ENCODE peak calls at places on chromosome 21, in ten cellular contexts. G, F, N, J, E, B, T, Y, P and C are unnamed samples.

GRCh38 chr21:15034126-15034848 is 30.5 kb downstream of the NRIP1 start:
- DNase-seq in T (no peak), B (peak; percentile 12), F (no peak), N (peak; percentile 25), Y (no peak), P (no peak), G (no peak), E (no peak), J (no peak), C (no peak)

GRCh38 chr21:41247561-41247968 is 69.0 kb upstream of the FAM3B start:
- DNase-seq in J (peak; percentile 78), B (no peak), F (no peak), P (no peak), E (peak; percentile 48), G (peak; percentile 45), T (no peak), Y (no peak), N (no peak), C (no peak)

GRCh38 chr21:44320847-44321246 is 18.3 kb downstream of the CFAP410 start:
- DNase-seq in J (no peak), P (no peak), Y (no peak), G (no peak), B (no peak), F (no peak), E (no peak), T (no peak), N (no peak), C (no peak)

GRCh38 chr21:45894107-45894810 is 87.3 kb upstream of the COL6A1 start:
- DNase-seq in G (peak; percentile 46), B (no peak), E (peak; percentile 66), J (no peak), Y (no peak), F (no peak), T (no peak), P (no peak), N (peak; percentile 42), C (no peak)

GRCh38 chr21:32372755-32373154 is 20.1 kb downstream of the URB1 start:
- DNase-seq in J (no peak), B (no peak), E (no peak), P (no peak), G (no peak), Y (no peak), T (no peak), F (no peak), N (no peak), C (no peak)

GRCh38 chr21:14453339-14453738 is 70.4 kb upstream of the HSPA13 start:
- DNase-seq in Y (no peak), G (no peak), B (no peak), T (no peak), F (no peak), N (no peak), P (no peak), J (no peak), E (no peak), C (no peak)

GRCh38 chr21:13937236-13937635 is 273.5 kb downstream of the LIPI start:
- DNase-seq in B (no peak), J (no peak), Y (no peak), P (no peak), T (no peak), G (no peak), F (no peak), E (no peak), N (no peak), C (no peak)

GRCh38 chr21:46356005-46356338 is 32.0 kb downstream of the PCNT start:
- DNase-seq in N (no peak), F (no peak), T (no peak), G (no peak), B (no peak), Y (no peak), P (no peak), J (no peak), E (no peak), C (no peak)

GRCh38 chr21:32021319-32022027 is 148.7 kb downstream of the HUNK start:
- DNase-seq in B (no peak), E (peak; percentile 70), N (no peak), Y (no peak), T (no peak), F (no peak), P (no peak), J (no peak), G (peak; percentile 78), C (no peak)

GRCh38 chr21:25464275-25464674 is 143.0 kb downstream of the MRPL39 start:
- DNase-seq in E (no peak), P (no peak), B (no peak), N (no peak), Y (no peak), F (no peak), G (no peak), J (no peak), T (no peak), C (no peak)

GRCh38 chr21:31447477-31447876 is 103.4 kb upstream of the TIAM1 start:
- DNase-seq in T (no peak), J (no peak), F (no peak), E (peak; percentile 52), N (no peak), P (no peak), G (no peak), B (no peak), Y (no peak), C (no peak)

GRCh38 chr21:46298083-46298412 is 11.9 kb downstream of the YBEY start:
- DNase-seq in J (no peak), B (no peak), G (no peak), T (no peak), N (no peak), P (no peak), Y (no peak), E (no peak), F (no peak), C (no peak)

GRCh38 chr21:31352841-31353240 is 8.8 kb upstream of the TIAM1 start:
- DNase-seq in B (no peak), N (no peak), G (no peak), E (no peak), J (no peak), T (no peak), P (no peak), F (no peak), Y (no peak), C (no peak)

GRCh38 chr21:32499249-32500055 is 85.9 kb downstream of the TCP10L start:
- DNase-seq in N (peak; percentile 46), P (no peak), E (no peak), T (no peak), B (no peak), J (no peak), Y (no peak), F (no peak), G (peak; percentile 68), C (no peak)

DNA sequence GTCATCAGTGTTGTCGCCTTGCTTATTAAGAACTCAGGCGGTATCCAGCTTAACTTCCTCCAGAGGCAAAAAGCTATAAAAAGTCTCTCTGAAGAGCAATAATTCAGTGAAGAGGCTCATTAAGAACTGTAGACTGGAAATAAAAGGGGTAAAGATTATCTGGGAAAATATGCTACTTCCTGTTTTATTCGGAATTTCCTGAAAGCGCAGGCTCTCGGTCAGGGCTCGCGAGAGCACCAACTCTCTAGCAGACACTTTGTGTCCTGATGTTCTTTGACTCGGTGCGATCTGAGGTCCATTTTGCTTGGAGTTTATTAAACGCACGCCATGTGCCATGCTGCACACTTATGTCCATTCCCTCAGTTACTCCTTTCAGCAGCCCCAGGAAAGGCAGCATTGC is 70.4 kb downstream of the MRPS6 start:
- DNase-seq in Y (no peak), P (no peak), B (no peak), F (no peak), E (no peak), J (no peak), T (no peak), N (no peak), G (no peak), C (no peak)
- TF ChIP-seq CTCF in Y (no peak), P (no peak), B (no peak), F (no peak), E (no peak), J (no peak), T (no peak), N (no peak), G (no peak), C (no peak)

DNA sequence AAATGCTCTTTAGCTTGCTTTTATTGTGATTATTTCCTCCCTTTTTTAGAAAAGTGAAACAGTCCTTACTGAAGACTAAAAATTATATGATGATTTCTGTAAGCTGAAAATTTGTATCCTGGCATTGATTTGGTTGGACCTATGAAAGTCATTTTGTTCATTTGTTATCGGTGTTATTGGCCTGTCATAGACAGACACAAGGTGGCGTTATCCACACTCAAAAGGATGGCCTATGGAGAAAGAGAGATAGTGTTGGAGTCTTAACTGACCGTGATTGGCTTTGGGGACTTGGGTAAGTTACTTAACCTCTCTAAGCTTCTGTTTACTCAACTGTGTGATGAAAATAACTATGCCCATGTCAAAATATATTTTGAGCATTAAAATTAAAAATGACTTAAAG is 203.6 kb upstream of the CHODL start:
- DNase-seq in G (no peak), Y (peak; percentile 29), F (no peak), E (peak; percentile 60), N (peak; percentile 56), P (no peak), T (peak; percentile 15), B (no peak), J (no peak), C (no peak)
- TF ChIP-seq CTCF in G (peak; percentile 57), Y (no peak), F (no peak), E (no peak), N (peak; percentile 14), P (no peak), T (no peak), B (no peak), J (peak; percentile 21), C (no peak)

GRCh38 chr21:21373969-21374368 is 375.8 kb downstream of the NCAM2 start:
- DNase-seq in G (no peak), P (no peak), T (no peak), F (no peak), Y (no peak), N (no peak), E (no peak), J (no peak), B (no peak), C (no peak)
- TF ChIP-seq CTCF in G (peak; percentile 9), P (no peak), T (no peak), F (no peak), Y (no peak), N (peak; percentile 31), E (no peak), J (peak; percentile 16), B (peak; percentile 35), C (no peak)

DNA sequence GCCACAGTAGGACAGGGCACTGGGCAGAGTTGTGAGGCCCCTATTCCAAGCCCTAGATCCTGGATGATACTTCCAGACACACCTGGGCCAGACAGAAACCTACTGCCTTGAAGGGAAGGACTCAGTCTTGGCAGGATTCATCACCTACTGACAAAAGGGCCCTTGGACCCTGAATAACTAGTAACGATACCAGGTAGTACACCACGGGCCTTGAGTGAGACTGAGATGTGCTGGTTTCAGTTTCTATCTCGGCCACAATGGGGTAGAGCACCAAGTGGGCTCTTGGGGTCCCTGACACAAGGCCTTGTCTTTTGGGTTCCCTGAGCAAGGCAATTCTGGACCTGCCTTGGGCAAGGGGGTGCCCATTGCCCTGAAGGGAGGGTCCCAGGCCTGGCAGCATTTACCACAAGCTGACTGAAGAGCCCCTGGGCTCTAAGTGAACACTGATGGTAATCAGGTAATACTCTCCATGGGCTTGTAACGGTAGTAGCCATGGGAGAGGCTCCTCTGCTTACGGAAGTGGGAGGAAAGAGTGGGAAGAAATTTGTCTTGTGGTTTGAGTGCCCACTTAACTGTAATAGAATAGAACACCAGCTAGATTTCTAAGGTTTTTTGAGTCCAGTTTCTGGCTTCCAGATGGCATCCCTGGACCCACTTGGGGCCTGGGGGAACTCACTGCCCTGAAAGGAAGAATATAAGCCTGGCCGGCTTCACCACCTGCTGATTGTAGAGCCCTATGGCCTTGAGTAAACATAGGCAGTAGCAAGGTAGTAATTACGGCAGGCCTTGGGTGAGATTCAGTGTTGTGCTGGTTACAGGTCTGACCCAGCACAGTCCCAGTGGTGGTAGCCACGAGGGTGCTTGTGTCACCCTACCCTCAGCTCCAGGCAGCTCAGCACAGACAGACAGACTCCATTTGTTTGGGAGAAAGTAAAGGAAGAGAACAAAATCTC is 58.5 kb downstream of the WDR4 start:
- DNase-seq in N (no peak), Y (no peak), T (no peak), F (no peak), P (no peak), G (no peak), B (no peak), E (no peak), J (no peak), C (no peak)
- TF ChIP-seq CTCF in N (no peak), Y (no peak), T (no peak), F (no peak), P (no peak), G (no peak), B (no peak), E (no peak), J (no peak), C (no peak)